ENCODE peak calls at places on chromosomes 2 and 18, in seven cellular contexts. Q is T-helper 2 cell, I is fibroblast of gingiva, B is fibroblast of lung, D is HFFc6, W is iPS DF 6.9, K is AML-193. R is an unnamed sample.

GRCh38 chr2:219289537-219290361 is 10.6 kb downstream of the DNAJB2 start:
- DNase-seq in Q (no peak), I (peak), B (peak), D (peak), W (no peak), K (no peak), R (no peak)

GRCh38 chr18:68837665-68838390 is 39.9 kb downstream of the CCDC102B start:
- DNase-seq in Q (no peak), I (peak), B (peak), D (peak), W (no peak), K (peak), R (no peak)

GRCh38 chr2:25250331-25251031 is 82.1 kb upstream of the POMC start:
- DNase-seq in Q (no peak), I (no peak), B (peak), D (peak), W (no peak), K (no peak), R (no peak)

GRCh38 chr2:190820416-190820815 is 60.2 kb upstream of the GLS start:
- DNase-seq in Q (no peak), I (no peak), B (no peak), D (no peak), W (no peak), K (no peak), R (no peak)

GRCh38 chr2:86271248-86271647 is 66.2 kb downstream of the REEP1 start:
- DNase-seq in Q (no peak), I (no peak), B (no peak), D (no peak), W (no peak), K (no peak), R (no peak)

GRCh38 chr2:135773319-135773718 is 31.7 kb downstream of the UBXN4 start:
- DNase-seq in Q (no peak), I (no peak), B (no peak), D (no peak), W (no peak), K (no peak), R (no peak)

GRCh38 chr18:21163647-21164625 is 52.3 kb upstream of the ROCK1 start:
- DNase-seq in Q (no peak), I (peak), B (peak), D (peak), W (no peak), K (peak), R (peak)

GRCh38 chr18:79257480-79257879 is 138.2 kb upstream of the NFATC1 start:
- DNase-seq in Q (no peak), I (no peak), B (no peak), D (no peak), W (no peak), K (no peak), R (no peak)

GRCh38 chr18:23528580-23529472 is 25.5 kb downstream of the RMC1 start:
- DNase-seq in Q (no peak), I (peak), B (peak), D (no peak), W (no peak), K (no peak), R (no peak)

GRCh38 chr2:233081731-233082221 is 21.6 kb downstream of the INPP5D start:
- DNase-seq in Q (no peak), I (no peak), B (no peak), D (no peak), W (no peak), K (no peak), R (no peak)

GRCh38 chr2:161243312-161243711 is 64.9 kb upstream of the PSMD14 start:
- DNase-seq in Q (no peak), I (no peak), B (no peak), D (no peak), W (no peak), K (no peak), R (no peak)

GRCh38 chr2:129459881-129460280 is 519.6 kb upstream of the RAB6C start:
- DNase-seq in Q (no peak), I (no peak), B (no peak), D (no peak), W (no peak), K (no peak), R (no peak)

GRCh38 chr18:24514439-24514838 is 54.0 kb downstream of the HRH4 start:
- DNase-seq in Q (no peak), I (no peak), B (peak), D (peak), W (peak), K (no peak), R (peak)

GRCh38 chr2:8584174-8585066 is 97.4 kb upstream of the ID2 start:
- DNase-seq in Q (no peak), I (no peak), B (no peak), D (no peak), W (no peak), K (no peak), R (no peak)

GRCh38 chr18:76569644-76570415 is 74.8 kb upstream of the ZNF516 start:
- DNase-seq in Q (no peak), I (no peak), B (no peak), D (no peak), W (no peak), K (no peak), R (no peak)

GRCh38 chr2:48902521-48902920 is 147.0 kb upstream of the LHCGR start:
- DNase-seq in Q (no peak), I (no peak), B (no peak), D (no peak), W (no peak), K (no peak), R (no peak)

GRCh38 chr18:2653467-2653866 is 2.1 kb upstream of the SMCHD1 start:
- DNase-seq in Q (no peak), I (no peak), B (no peak), D (no peak), W (no peak), K (peak), R (no peak)

GRCh38 chr2:183605440-183605839 is 481.2 kb downstream of the NUP35 start:
- DNase-seq in Q (no peak), I (no peak), B (no peak), D (no peak), W (no peak), K (no peak), R (no peak)

GRCh38 chr2:20212459-20212870 is 12.5 kb downstream of the SDC1 start:
- DNase-seq in Q (no peak), I (no peak), B (peak), D (no peak), W (no peak), K (no peak), R (no peak)

GRCh38 chr18:40708726-40709125 is 1246.3 kb upstream of the PIK3C3 start:
- DNase-seq in Q (no peak), I (no peak), B (peak), D (no peak), W (no peak), K (no peak), R (no peak)

GRCh38 chr2:39486071-39486470 is 49.0 kb upstream of the MAP4K3 start:
- DNase-seq in Q (no peak), I (no peak), B (no peak), D (no peak), W (no peak), K (no peak), R (no peak)

GRCh38 chr2:219112651-219113338 is 47.8 kb downstream of the NHEJ1 start:
- DNase-seq in Q (no peak), I (no peak), B (no peak), D (no peak), W (no peak), K (no peak), R (no peak)

GRCh38 chr18:46794607-46795006 is 37.8 kb upstream of the ST8SIA5 start:
- DNase-seq in Q (no peak), I (no peak), B (no peak), D (no peak), W (no peak), K (no peak), R (no peak)

GRCh38 chr2:17231425-17231965 is 286.7 kb downstream of the RAD51AP2 start:
- DNase-seq in Q (no peak), I (no peak), B (no peak), D (no peak), W (no peak), K (no peak), R (no peak)

GRCh38 chr2:8103085-8103708 is 578.7 kb upstream of the ID2 start:
- DNase-seq in Q (no peak), I (peak), B (no peak), D (peak), W (no peak), K (no peak), R (peak)

GRCh38 chr2:111119004-111119846 is 1.5 kb upstream of the BCL2L11 start:
- DNase-seq in Q (no peak), I (no peak), B (no peak), D (no peak), W (no peak), K (no peak), R (no peak)

GRCh38 chr18:10546557-10547300 is 20.9 kb downstream of the NAPG start:
- DNase-seq in Q (no peak), I (no peak), B (no peak), D (no peak), W (no peak), K (no peak), R (no peak)

GRCh38 chr18:22559414-22560282 is 141.9 kb upstream of the CTAGE1 start:
- DNase-seq in Q (no peak), I (no peak), B (peak), D (no peak), W (no peak), K (no peak), R (no peak)

GRCh38 chr18:57959278-57959677 is 84.7 kb upstream of the NEDD4L start:
- DNase-seq in Q (no peak), I (peak), B (peak), D (peak), W (peak), K (peak), R (no peak)

GRCh38 chr18:64271264-64271663 is 122.4 kb upstream of the LINC00305 start:
- DNase-seq in Q (no peak), I (no peak), B (no peak), D (no peak), W (no peak), K (no peak), R (no peak)